ENCODE peak calls at places on chromosome 7, in five cellular contexts. S is K562, X is HepG2, W is H1, E is GM12878. J is an unnamed sample.

GRCh38 chr7:117165656-117166055 is 157.2 kb downstream of the WNT2 start:
- DNase-seq in X (no peak), E (no peak), W (no peak), S (no peak), J (no peak)

GRCh38 chr7:23530901-23531793 is 634 bp downstream of the TRA2A start:
- DNase-seq in E (no peak), S (peak), W (no peak), X (peak), J (peak)

GRCh38 chr7:28684729-28685211 is 272.5 kb downstream of the CREB5 start:
- DNase-seq in E (no peak), S (no peak), W (no peak), X (no peak), J (no peak)

GRCh38 chr7:157793973-157794763 is 457.4 kb downstream of the DNAJB6 start:
- DNase-seq in X (no peak), W (no peak), E (no peak), S (no peak), J (no peak)

GRCh38 chr7:26681819-26682418 is 182.5 kb downstream of the SKAP2 start:
- DNase-seq in X (no peak), W (no peak), S (peak), E (no peak), J (no peak)

GRCh38 chr7:123714296-123715080 is 34.3 kb downstream of the WASL start:
- DNase-seq in E (no peak), S (no peak), W (no peak), X (no peak), J (no peak)

GRCh38 chr7:101858437-101859385 is 41.3 kb downstream of the CUX1 start:
- DNase-seq in E (no peak), W (no peak), S (no peak), X (peak), J (no peak)

GRCh38 chr7:36526720-36527548 is 137.3 kb downstream of the ANLN start:
- DNase-seq in X (no peak), W (no peak), E (peak), S (peak), J (peak)

GRCh38 chr7:23191022-23191421 is 9.2 kb downstream of the NUP42 start:
- DNase-seq in E (no peak), W (no peak), S (peak), X (no peak), J (no peak)

GRCh38 chr7:753190-753589 is 26.1 kb upstream of the PRKAR1B start:
- DNase-seq in E (no peak), X (no peak), W (no peak), S (no peak), J (no peak)

GRCh38 chr7:119545118-119545517 is 727.9 kb upstream of the KCND2 start:
- DNase-seq in E (no peak), S (no peak), X (peak), W (no peak), J (no peak)

GRCh38 chr7:106329971-106330733 is 45.4 kb upstream of the NAMPT start:
- DNase-seq in W (no peak), E (no peak), X (no peak), S (no peak), J (no peak)
- TF ChIP-seq RFX5 in W (no peak), E (no peak), X (no peak), S (no peak), J (no peak)

DNA sequence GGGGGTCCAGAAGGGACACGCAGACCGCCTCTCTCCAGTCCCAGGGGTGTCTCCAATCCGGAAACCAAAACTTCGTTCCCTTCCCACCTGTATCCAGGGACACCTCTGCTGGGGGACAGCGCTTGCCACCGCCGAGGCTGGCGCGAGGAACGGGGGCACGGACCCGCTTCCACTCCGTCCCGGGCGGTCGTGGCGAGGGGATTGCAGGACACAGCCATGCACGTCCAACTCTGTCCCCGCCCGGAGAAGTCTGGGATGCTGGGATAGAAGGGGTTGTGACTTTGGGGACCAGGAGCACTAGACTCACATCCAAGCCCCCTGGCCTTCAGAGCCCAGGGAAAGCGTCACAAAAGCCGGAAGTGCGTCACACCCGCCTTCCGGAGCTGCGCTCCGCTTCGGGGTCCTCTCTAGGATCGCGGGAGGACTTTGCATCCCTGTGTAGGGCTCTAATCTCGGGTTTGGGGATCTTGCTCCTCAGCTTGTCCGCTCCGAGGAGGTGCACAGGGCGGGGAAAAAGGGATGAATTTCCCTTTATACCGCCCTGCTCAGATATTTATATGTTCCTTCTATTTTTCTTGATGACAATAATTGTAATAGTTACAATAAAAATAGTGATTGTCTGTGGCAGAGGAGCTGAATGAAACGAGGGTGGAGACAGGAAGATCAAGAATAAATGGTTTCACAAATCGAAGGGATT is at the start of gene FAM200A:
- DNase-seq in X (peak), S (peak), E (peak), W (no peak), J (peak)
- TF ChIP-seq EP300 in X (no peak), S (no peak), E (no peak), W (no peak), J (no peak)

GRCh38 chr7:55971045-55971444 is 6.7 kb downstream of the NIPSNAP2 start:
- DNase-seq in E (no peak), S (no peak), X (no peak), W (no peak), J (no peak)
- TF ChIP-seq POLR2A in E (no peak), S (no peak), X (no peak), W (no peak), J (no peak)

GRCh38 chr7:100394077-100394476 is 20.8 kb downstream of the PILRA start:
- DNase-seq in E (no peak), X (no peak), S (no peak), W (no peak), J (no peak)
- TF ChIP-seq RFX5 in E (no peak), X (no peak), S (no peak), W (no peak), J (no peak)

GRCh38 chr7:16268821-16269768 is 152.2 kb downstream of the CRPPA start:
- DNase-seq in E (no peak), S (peak), X (no peak), W (no peak), J (no peak)
- TF ChIP-seq EP300 in E (no peak), S (peak), X (no peak), W (no peak), J (no peak)

DNA sequence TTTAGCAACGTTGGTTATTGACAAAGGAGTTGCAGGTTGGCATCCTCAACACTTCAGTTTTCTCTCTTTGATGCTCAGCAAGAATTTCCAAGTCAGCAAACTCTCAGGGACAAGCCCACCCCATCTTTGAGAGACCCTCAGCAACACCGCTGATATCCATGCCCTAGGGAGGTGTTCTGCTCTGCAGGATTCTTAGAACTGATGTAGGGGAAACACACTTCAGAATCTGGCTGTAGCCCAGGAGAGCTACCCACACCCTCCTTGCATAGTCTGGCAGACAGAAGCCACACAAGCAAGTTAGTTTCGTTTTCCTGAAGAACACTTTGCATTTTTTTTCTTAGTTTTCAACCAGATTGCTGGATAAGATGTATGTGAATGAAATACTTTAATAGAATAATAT is 827 bp downstream of the SAMD9L start:
- DNase-seq in S (peak), X (no peak), W (no peak), E (peak), J (peak)
- TF ChIP-seq POLR2A in S (no peak), X (no peak), W (no peak), E (no peak), J (no peak)

DNA sequence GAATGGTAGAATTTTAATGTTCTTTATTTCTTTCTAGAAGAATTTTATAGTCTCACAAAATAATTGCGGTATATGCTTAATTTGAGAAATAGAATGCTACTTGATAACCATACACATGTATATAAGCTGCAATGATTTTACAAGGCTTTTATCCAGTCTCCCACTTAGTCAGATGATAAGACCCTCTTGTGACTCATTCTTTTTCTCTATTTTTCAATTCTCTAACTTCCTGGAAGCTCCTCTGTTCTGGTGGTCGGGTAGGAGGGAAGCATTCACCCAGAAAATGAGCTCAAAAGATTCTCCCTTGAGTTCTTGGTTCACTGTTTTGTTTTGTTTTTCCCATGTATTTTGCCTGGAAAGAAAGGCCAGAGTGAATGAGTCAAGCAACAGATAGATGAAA is 546.6 kb downstream of the INHBA start:
- DNase-seq in S (no peak), E (no peak), X (no peak), W (no peak), J (no peak)
- TF ChIP-seq RFX5 in S (no peak), E (no peak), X (no peak), W (no peak), J (no peak)